ENCODE peak calls at places on chromosomes 5 and 9, in nine cellular contexts. E, Z, M, L, I, D, K, N and J are unnamed samples. For H3K4me1, the result is how much of the 10 kb centered on the place peaks cover.

GRCh38 chr9:75658301-75658919 is 232.1 kb upstream of the PCSK5 start:
- DNase-seq in M (no peak), N (no peak), D (no peak), I (no peak), E (no peak), L (no peak), Z (no peak), K (no peak), J (no peak)

GRCh38 chr9:42852133-42852532 is 668.7 kb downstream of the SPATA31A6 start:
- DNase-seq in I (peak), E (no peak), Z (no peak), N (no peak), D (no peak), L (peak), K (no peak), M (no peak), J (no peak)

GRCh38 chr5:39192449-39193160 is 26.8 kb downstream of the FYB1 start:
- DNase-seq in K (no peak), I (no peak), E (no peak), L (no peak), N (no peak), Z (no peak), D (no peak), M (no peak), J (no peak)

GRCh38 chr5:143347698-143348344 is 55.7 kb downstream of the NR3C1 start:
- DNase-seq in I (no peak), N (no peak), K (no peak), Z (no peak), L (no peak), D (no peak), M (no peak), E (no peak), J (no peak)

GRCh38 chr5:160237571-160238093 is 8.3 kb downstream of the FABP6 start:
- DNase-seq in E (no peak), N (no peak), M (no peak), Z (no peak), I (peak), D (no peak), K (no peak), L (no peak), J (no peak)

GRCh38 chr9:124295097-124295794 is 37.5 kb downstream of the NEK6 start:
- DNase-seq in I (no peak), N (no peak), D (peak), E (no peak), L (peak), Z (no peak), K (no peak), M (peak), J (no peak)

GRCh38 chr9:107426126-107426525 is 63.4 kb downstream of the KLF4 start:
- DNase-seq in D (no peak), M (no peak), K (no peak), L (no peak), I (no peak), Z (no peak), E (no peak), N (no peak), J (no peak)

GRCh38 chr5:10354048-10354872 is 765 bp downstream of the MARCHF6 start:
- DNase-seq in K (no peak), Z (peak), D (peak), E (no peak), I (peak), N (no peak), L (no peak), M (peak), J (peak)

GRCh38 chr5:112475747-112476435 is 56.8 kb upstream of the EPB41L4A start:
- DNase-seq in D (no peak), L (no peak), K (no peak), N (no peak), I (no peak), Z (no peak), E (no peak), M (no peak), J (no peak)

GRCh38 chr5:58261605-58262004 is 198.3 kb downstream of the PLK2 start:
- DNase-seq in D (no peak), Z (no peak), E (no peak), I (no peak), M (no peak), L (no peak), K (no peak), N (no peak), J (no peak)

GRCh38 chr9:127949827-127950512 is 12.3 kb upstream of the DPM2 start:
- DNase-seq in D (no peak), Z (no peak), K (no peak), N (no peak), I (no peak), L (no peak), E (no peak), M (no peak), J (no peak)

GRCh38 chr9:35905912-35906679 is at the start of gene HRCT1:
- DNase-seq in D (peak), L (no peak), I (no peak), M (peak), K (peak), E (peak), Z (peak), N (peak), J (peak)

GRCh38 chr5:67771221-67771620 is 444.3 kb upstream of the PIK3R1 start:
- DNase-seq in Z (no peak), N (no peak), I (no peak), L (no peak), E (no peak), K (no peak), D (no peak), M (no peak), J (no peak)

GRCh38 chr9:85202596-85202995 is 533.1 kb downstream of the NTRK2 start:
- DNase-seq in L (no peak), M (no peak), K (no peak), E (no peak), I (no peak), N (no peak), Z (no peak), D (no peak), J (no peak)

GRCh38 chr5:43020294-43020711 is 19.8 kb downstream of the ANXA2R start:
- DNase-seq in D (no peak), N (no peak), I (peak), K (no peak), M (no peak), Z (no peak), L (no peak), E (no peak), J (no peak)

GRCh38 chr5:151085517-151086031 is 4.7 kb upstream of the TNIP1 start:
- DNase-seq in D (peak), L (no peak), N (peak), I (no peak), Z (peak), M (peak), K (no peak), E (no peak), J (no peak)

GRCh38 chr5:150618588-150619281 is 21.7 kb upstream of the SYNPO start:
- DNase-seq in I (no peak), K (no peak), D (no peak), M (no peak), Z (no peak), E (no peak), N (no peak), L (peak), J (no peak)

GRCh38 chr5:73126957-73127356 is 6.6 kb downstream of the TMEM171 start:
- DNase-seq in I (no peak), D (no peak), M (no peak), K (no peak), E (no peak), N (no peak), Z (no peak), L (no peak), J (no peak)

GRCh38 chr5:109900911-109901627 is 211.3 kb downstream of the MAN2A1 start:
- DNase-seq in M (no peak), N (no peak), I (no peak), E (no peak), K (no peak), L (no peak), Z (no peak), D (no peak), J (no peak)

GRCh38 chr9:107153336-107153735 is 129.7 kb upstream of the RAD23B start:
- DNase-seq in L (no peak), D (no peak), N (no peak), E (no peak), M (no peak), Z (no peak), K (no peak), I (no peak), J (no peak)

GRCh38 chr9:8871796-8872470 is 1072.4 kb upstream of the DMAC1 start:
- DNase-seq in K (no peak), E (no peak), L (no peak), N (no peak), M (no peak), I (no peak), Z (no peak), D (no peak), J (no peak)

GRCh38 chr5:65037845-65038815 is 269.4 kb downstream of the CWC27 start:
- DNase-seq in L (no peak), D (no peak), Z (no peak), E (peak), K (no peak), M (peak), I (peak), N (no peak), J (no peak)

GRCh38 chr9:114484215-114484853 is 20.9 kb downstream of the WHRN start:
- DNase-seq in E (no peak), D (no peak), K (no peak), N (no peak), L (no peak), Z (no peak), M (no peak), I (no peak), J (no peak)

GRCh38 chr9:64773491-64773931 is 511.5 kb downstream of the FOXD4L5 start:
- DNase-seq in N (peak), D (no peak), I (peak), M (peak), E (no peak), L (peak), K (no peak), Z (peak), J (no peak)

GRCh38 chr5:111511174-111512025 is 935 bp downstream of the STARD4 start:
- DNase-seq in M (no peak), N (no peak), D (no peak), I (peak), Z (no peak), L (no peak), K (no peak), E (no peak), J (no peak)

GRCh38 chr5:132426525-132427138 is 57.1 kb downstream of the SLC22A5 start:
- DNase-seq in N (peak), Z (peak), M (peak), E (no peak), I (peak), D (peak), L (peak), K (no peak), J (no peak)

GRCh38 chr5:145463634-145464033 is 371.5 kb downstream of the PRELID2 start:
- DNase-seq in N (no peak), Z (no peak), I (no peak), M (no peak), K (no peak), D (no peak), L (no peak), E (no peak), J (no peak)

GRCh38 chr9:96555567-96556386 is 63.9 kb downstream of the CDC14B start:
- DNase-seq in L (no peak), N (no peak), K (no peak), D (no peak), I (no peak), M (no peak), E (no peak), Z (no peak), J (no peak)

GRCh38 chr9:102085548-102085947 is 347.1 kb upstream of the GRIN3A start:
- DNase-seq in K (no peak), D (no peak), M (no peak), Z (no peak), E (no peak), N (no peak), L (no peak), I (no peak), J (no peak)

GRCh38 chr9:90880066-90880465 is 78.4 kb downstream of the SYK start:
- DNase-seq in D (no peak), I (no peak), M (no peak), L (no peak), N (no peak), K (no peak), E (no peak), Z (no peak), J (no peak)

GRCh38 chr9:3497857-3498256 is 27.9 kb downstream of the RFX3 start:
- DNase-seq in M (no peak), Z (no peak), L (no peak), K (no peak), N (no peak), E (no peak), D (no peak), I (no peak), J (no peak)

GRCh38 chr5:168176251-168176650 is 115.2 kb upstream of the WWC1 start:
- DNase-seq in I (no peak), N (no peak), Z (no peak), E (no peak), M (no peak), D (no peak), L (no peak), K (no peak), J (no peak)

GRCh38 chr5:168177831-168178450 is 113.5 kb upstream of the WWC1 start:
- DNase-seq in E (no peak), N (no peak), M (no peak), Z (no peak), I (peak), K (no peak), L (peak), D (peak), J (no peak)

GRCh38 chr5:168176941-168177340 is 114.5 kb upstream of the WWC1 start:
- DNase-seq in D (no peak), M (no peak), K (no peak), L (no peak), N (no peak), I (no peak), Z (no peak), E (no peak), J (no peak)

GRCh38 chr5:168182269-168182668 is 109.2 kb upstream of the WWC1 start:
- DNase-seq in I (no peak), D (no peak), N (no peak), K (no peak), L (no peak), M (no peak), E (no peak), Z (no peak), J (no peak)

DNA sequence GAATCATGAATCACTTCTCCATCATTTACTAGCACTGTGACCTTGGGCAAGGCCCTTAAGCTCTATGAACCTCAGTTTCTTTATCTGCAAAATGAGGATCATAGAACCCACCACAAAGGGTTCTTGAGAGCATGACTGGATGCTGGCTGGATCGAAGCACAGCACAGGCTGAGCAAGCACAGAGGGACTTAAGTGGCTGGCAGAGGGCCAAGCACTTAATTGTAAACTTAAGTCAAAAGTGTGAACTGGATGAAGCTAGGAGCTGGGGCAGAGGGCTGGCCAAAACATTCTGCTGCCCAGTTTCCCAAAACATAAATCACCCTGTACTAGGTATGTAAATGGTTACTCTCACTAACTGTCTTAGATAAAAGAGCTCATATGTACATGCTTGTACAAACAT is 112.3 kb upstream of the WWC1 start:
- DNase-seq in E (no peak), Z (no peak), N (no peak), L (no peak), M (no peak), I (no peak), K (no peak), D (peak), J (no peak)
- TF ChIP-seq POLR2AphosphoS5 in E (no peak), Z (no peak), N (no peak), L (no peak), M (peak), I (no peak), K (no peak), D (peak), J (no peak)

DNA sequence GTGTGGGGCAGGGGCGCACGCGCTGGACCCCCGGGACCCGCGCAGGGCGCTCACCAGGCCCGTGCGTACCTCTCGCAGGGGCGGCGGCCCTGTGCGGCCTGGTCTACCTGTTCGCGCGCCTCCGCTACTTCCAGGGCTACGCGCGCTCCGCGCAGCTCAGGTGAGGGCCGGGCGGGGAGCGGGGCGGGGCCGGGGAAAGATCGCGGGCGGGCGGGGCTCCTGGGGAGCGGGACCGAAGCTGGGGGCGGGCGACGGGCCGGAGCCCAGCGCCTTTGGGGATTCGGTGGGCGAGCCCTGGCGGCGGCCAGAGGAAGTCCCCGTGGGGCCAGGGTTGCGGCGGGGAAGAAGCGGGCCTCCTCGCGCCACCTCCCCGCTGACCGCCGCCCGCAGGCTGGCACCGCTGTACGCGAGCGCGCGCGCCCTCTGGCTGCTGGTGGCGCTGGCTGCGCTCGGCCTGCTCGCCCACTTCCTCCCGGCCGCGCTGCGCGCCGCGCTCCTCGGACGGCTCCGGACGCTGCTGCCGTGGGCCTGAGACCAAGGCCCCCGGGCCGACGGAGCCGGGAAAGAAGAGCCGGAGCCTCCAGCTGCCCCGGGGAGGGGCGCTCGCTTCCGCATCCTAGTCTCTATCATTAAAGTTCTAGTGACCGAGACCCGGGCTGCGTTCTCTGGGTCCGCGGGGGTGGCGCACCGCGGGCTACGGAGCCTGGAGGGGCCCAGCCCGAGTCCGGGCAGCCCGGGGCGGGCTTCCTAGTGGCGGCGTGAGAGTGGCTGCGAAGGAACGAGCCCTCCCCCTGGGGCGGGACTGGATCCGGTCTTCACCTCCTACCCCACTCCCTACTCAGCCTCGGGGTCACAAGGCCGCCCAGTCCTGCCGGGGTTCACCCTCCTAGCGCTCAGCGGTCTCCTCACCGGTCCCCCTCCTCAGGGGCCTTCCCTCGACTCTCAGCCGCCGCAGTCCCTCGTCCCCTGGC is 2.4 kb downstream of the LTC4S start:
- DNase-seq in M (peak), L (peak), Z (peak), E (no peak), N (peak), K (peak), D (peak), I (peak), J (peak)
- H3K4me1 ChIP-seq in M (under half), L (under half), Z (under half), E (under half), N (half or more), K (under half), D (under half), I (under half), J (under half)

GRCh38 chr9:95060916-95061315 is 256.6 kb downstream of the FANCC start:
- DNase-seq in D (no peak), N (no peak), M (no peak), L (no peak), Z (no peak), K (no peak), E (no peak), I (no peak), J (no peak)
- H3K27ac ChIP-seq in D (peak), N (no peak), M (peak), L (peak), Z (peak), K (no peak), E (no peak), I (no peak), J (no peak)

GRCh38 chr5:172901012-172901780 is 58.0 kb upstream of the RPL26L1 start:
- DNase-seq in Z (peak), D (peak), I (no peak), E (no peak), K (no peak), L (no peak), M (peak), N (no peak), J (no peak)
- TF ChIP-seq POLR2AphosphoS5 in Z (peak), D (peak), I (no peak), E (no peak), K (peak), L (no peak), M (peak), N (no peak), J (peak)

DNA sequence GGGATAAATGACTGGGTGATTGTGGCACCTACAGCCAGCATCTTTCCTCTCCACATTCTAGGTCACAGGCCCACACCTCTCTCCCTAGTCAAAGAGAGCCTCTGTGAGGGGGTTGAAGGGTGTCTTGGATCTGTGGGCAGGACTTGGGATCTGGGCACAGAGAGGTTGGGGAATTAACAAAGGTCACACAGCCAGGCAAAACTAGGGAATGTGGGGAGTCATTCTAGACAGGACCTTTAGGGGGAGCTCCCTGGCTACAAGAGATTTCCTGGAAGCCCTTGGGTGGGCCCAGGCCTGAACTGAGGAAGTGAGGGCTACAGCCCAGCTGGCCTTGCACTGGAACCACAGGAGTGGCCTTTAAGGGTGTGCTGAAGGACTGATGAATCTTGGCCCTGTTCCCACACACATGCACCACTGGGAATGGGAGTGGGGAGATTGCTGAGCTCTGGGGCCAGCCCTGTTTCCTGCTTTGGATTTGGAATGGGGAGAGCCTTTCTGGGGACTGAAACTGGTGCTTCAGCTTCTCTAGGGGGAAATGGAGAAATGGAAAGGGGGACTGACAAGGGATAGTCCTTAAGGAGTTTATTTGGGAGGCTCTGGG is 12.4 kb upstream of the CXXC5 start:
- DNase-seq in L (peak), N (peak), M (peak), I (peak), E (no peak), Z (peak), D (peak), K (no peak), J (no peak)
- H3K4me1 ChIP-seq in L (under half), N (under half), M (under half), I (half or more), E (half or more), Z (under half), D (under half), K (under half), J (under half)

GRCh38 chr9:129451669-129452068 is 169.2 kb downstream of the C9orf50 start:
- DNase-seq in I (no peak), L (no peak), D (no peak), K (peak), N (no peak), M (no peak), Z (no peak), E (no peak), J (no peak)

GRCh38 chr9:129449066-129449465 is 171.8 kb downstream of the C9orf50 start:
- DNase-seq in Z (no peak), N (no peak), M (no peak), D (no peak), I (no peak), E (no peak), K (no peak), L (no peak), J (no peak)

GRCh38 chr9:129453734-129454133 is 167.2 kb downstream of the C9orf50 start:
- DNase-seq in M (no peak), N (no peak), D (no peak), Z (no peak), I (no peak), K (no peak), L (no peak), E (no peak), J (no peak)

GRCh38 chr9:129454468-129455067 is 166.3 kb downstream of the C9orf50 start:
- DNase-seq in K (no peak), I (no peak), M (no peak), D (no peak), N (no peak), L (no peak), Z (no peak), E (no peak), J (no peak)

DNA sequence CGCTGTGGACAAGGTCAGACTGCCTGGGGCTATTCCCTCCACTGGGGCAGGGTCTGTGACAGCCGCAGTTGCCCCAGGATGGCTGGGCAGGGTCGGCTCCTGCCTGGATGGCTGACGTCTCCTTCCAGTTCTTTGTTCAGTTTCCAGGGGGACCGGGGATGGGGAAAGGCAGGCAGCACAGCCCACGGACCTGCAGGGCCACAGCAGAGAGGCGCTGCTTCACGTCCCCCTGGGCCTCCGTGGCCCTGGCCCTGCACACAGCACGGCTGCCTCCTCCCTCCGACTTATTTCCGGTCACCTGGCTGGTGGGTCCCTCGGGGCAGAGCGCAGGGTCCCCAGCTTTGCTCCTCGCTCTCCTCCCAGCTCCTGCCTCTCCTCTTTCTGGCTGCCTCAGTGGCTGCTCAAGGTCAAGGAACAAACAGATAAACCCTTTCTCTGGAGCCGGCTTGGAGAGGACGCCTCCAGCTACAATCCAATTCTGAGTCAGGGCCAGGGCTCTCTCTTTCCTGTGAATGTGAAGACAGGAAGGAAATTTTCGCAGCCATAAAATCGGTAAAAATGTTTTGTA is 169.7 kb downstream of the C9orf50 start:
- DNase-seq in N (no peak), Z (no peak), K (no peak), E (no peak), L (no peak), M (no peak), D (peak), I (no peak), J (no peak)
- H3K27ac ChIP-seq in N (peak), Z (peak), K (peak), E (no peak), L (peak), M (peak), D (peak), I (no peak), J (peak)